ENCODE peak calls at places on chromosome 2, in six cellular contexts. Q is neural progenitor cell, X is endodermal cell, E is colonic mucosa, J is astrocyte, V is IMR-90. O is an unnamed sample.

GRCh38 chr2:25822190-25823117 is 55.8 kb downstream of the ASXL2 start:
- DNase-seq in V (no peak), E (peak), J (peak), Q (peak), X (peak), O (no peak)

GRCh38 chr2:109351164-109351756 is 222.3 kb downstream of the SH3RF3 start:
- DNase-seq in Q (no peak), X (peak), V (peak), J (peak), E (no peak), O (no peak)

GRCh38 chr2:218960196-218961165 is 1.0 kb downstream of the CDK5R2 start:
- DNase-seq in Q (peak), X (peak), J (no peak), V (no peak), E (no peak), O (no peak)

GRCh38 chr2:45643543-45644542 is 7.6 kb upstream of the PRKCE start:
- DNase-seq in V (peak), Q (peak), E (peak), J (no peak), X (peak), O (peak)

GRCh38 chr2:123993728-123994323 is 31.3 kb upstream of the CNTNAP5 start:
- DNase-seq in Q (peak), E (peak), X (peak), V (no peak), J (no peak), O (peak)

GRCh38 chr2:146634256-146635068 is 1210.4 kb upstream of the ACVR2A start:
- DNase-seq in X (no peak), Q (no peak), J (peak), E (no peak), V (peak), O (no peak)

GRCh38 chr2:15650616-15651366 is 59.1 kb downstream of the DDX1 start:
- DNase-seq in E (no peak), V (no peak), Q (no peak), J (no peak), X (no peak), O (no peak)

GRCh38 chr2:24164416-24164973 is 10.4 kb upstream of the FAM228A start:
- DNase-seq in V (no peak), Q (peak), E (peak), X (peak), J (no peak), O (no peak)

GRCh38 chr2:28052691-28053090 is 162.2 kb downstream of the BABAM2 start:
- DNase-seq in Q (no peak), E (no peak), X (no peak), J (peak), V (peak), O (no peak)

GRCh38 chr2:189408294-189408693 is 33.0 kb upstream of the WDR75 start:
- DNase-seq in E (no peak), Q (no peak), X (no peak), J (peak), V (peak), O (no peak)

GRCh38 chr2:99754215-99754614 is 264.4 kb upstream of the REV1 start:
- DNase-seq in V (peak), X (no peak), J (peak), E (no peak), Q (no peak), O (no peak)

GRCh38 chr2:203685081-203685621 is 21.3 kb upstream of the CD28 start:
- DNase-seq in J (peak), E (no peak), V (peak), X (no peak), Q (no peak), O (no peak)
- H3K9ac ChIP-seq in J (peak), E (no peak), V (no peak), X (no peak), Q (no peak), O (no peak)

GRCh38 chr2:176109955-176110345 is 2.9 kb downstream of the HOXD11 start:
- DNase-seq in Q (no peak), J (no peak), X (no peak), E (no peak), V (no peak), O (no peak)
- H3K9ac ChIP-seq in Q (no peak), J (no peak), X (no peak), E (no peak), V (no peak), O (no peak)

DNA sequence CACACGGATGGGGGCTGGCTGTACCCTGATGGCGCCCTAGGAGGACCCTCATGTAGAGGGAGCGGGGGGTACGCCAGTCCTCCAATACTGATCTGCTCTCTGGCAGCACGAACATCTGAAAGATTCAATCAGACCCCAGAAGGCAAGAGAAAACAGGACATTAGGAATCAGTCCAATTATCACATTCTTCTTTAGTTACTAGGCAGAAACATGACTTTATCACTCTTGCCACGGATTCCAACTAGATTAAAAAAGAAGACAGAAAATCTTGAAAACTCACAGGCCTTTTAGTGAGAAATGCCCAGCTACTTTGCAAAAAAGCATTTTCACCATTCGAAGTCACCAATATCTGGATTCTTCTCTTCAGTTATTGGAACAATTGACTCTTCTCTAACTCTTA is 68.4 kb downstream of the ID2 start:
- DNase-seq in X (no peak), E (no peak), V (peak), Q (no peak), J (peak), O (no peak)
- H3K9ac ChIP-seq in X (no peak), E (no peak), V (no peak), Q (no peak), J (no peak), O (no peak)

GRCh38 chr2:341017-341542 is 53.2 kb upstream of the ALKAL2 start:
- DNase-seq in V (no peak), J (no peak), Q (no peak), E (no peak), X (no peak), O (no peak)
- H3K9ac ChIP-seq in V (no peak), J (no peak), Q (no peak), E (no peak), X (no peak), O (no peak)

GRCh38 chr2:212554233-212554632 is 15.6 kb upstream of the ERBB4 start:
- DNase-seq in V (no peak), Q (no peak), J (no peak), X (no peak), E (no peak), O (no peak)
- H3K9ac ChIP-seq in V (no peak), Q (no peak), J (no peak), X (no peak), E (no peak), O (no peak)

GRCh38 chr2:101258804-101259203 is 6.1 kb downstream of the CNOT11 start:
- DNase-seq in Q (no peak), J (no peak), X (no peak), E (no peak), V (no peak), O (no peak)
- H3K9ac ChIP-seq in Q (no peak), J (no peak), X (no peak), E (no peak), V (no peak), O (no peak)

DNA sequence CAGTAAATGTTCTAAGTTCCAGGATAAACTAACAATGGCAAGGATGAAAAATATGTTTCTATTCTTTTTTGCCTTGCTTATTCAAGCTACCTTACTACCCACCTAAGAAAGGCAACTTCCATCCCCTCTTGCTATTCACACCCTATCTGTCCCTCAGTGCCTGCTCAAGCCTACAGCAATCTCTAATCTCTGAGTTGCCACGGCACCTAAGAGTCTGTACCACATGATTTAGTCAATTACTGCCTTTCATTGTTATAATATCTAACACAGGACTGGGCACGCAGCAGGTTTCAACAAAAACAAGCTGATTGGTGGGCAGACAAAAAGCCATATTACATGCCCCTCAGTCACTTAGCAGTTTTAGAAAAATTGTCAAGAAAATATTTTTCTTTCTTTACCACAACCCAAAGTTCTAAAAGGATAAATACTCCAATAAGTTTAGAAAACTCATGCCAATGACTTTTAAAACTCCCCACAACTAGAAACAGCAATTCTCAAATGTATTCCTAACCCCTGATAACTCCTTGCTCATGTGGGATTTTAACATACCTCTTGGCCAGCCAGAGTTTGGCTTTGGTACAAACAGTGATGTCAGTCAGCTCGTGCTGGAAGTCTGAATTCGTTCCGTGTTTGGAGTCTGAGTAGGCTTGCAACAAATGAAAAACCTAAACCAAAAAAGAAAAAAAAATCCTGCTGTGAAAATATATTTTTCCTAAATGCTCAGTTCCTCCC is 117.3 kb upstream of the ZFP36L2 start:
- DNase-seq in E (peak), V (peak), J (peak), Q (no peak), X (no peak), O (no peak)
- H3K9ac ChIP-seq in E (no peak), V (peak), J (peak), Q (no peak), X (no peak), O (no peak)

DNA sequence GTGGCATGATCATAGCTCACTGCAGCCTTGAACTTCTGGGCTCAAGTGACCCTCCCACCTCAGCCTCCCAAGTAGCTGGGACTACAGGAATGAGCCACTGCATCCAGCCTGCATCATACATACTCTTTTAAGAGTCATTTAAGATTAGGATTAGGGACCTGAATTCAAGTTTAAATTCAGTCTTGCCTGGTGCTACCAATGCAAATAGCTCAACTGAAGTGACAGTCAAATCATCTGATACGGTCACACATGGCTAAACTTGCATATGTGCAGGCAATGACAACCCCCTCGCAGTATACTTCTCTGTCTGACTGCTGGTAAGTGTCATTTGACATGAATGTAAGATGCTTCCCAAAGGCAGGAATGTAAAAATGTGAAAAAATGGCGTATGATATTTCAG is 31.8 kb upstream of the TMEM131 start:
- DNase-seq in E (peak), V (no peak), Q (no peak), J (no peak), X (no peak), O (no peak)
- H3K9ac ChIP-seq in E (no peak), V (no peak), Q (no peak), J (no peak), X (no peak), O (no peak)

DNA sequence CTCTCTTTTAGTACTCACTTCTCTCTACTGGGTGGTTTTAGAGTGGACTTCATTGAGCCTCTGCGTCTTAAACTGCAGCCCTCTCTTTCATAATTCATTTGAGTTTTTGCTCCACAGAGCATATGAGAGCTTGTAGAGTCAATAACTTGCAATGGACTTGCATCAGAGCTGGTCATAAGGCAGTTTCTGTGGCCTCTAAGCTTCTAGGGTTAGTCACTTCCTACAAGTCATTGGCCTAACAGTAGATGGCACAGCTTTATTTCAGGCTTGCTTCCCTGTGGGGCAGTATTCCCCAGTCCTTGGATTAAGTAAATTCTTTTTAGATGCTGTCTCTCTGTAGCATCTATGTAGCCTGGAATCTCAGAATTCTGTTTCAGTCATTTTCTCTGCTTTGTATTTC is 1435.7 kb downstream of the LRP1B start:
- DNase-seq in V (peak), X (peak), Q (peak), J (no peak), E (no peak), O (peak)
- H3K9ac ChIP-seq in V (no peak), X (no peak), Q (no peak), J (no peak), E (no peak), O (no peak)

O was measured in NT2/D1.